ENCODE peak calls at places on chromosomes 13 and 19, in five cellular contexts. L is CD8-positive, alpha-beta T cell; R is AG04449; H is hepatocyte; G is tibial nerve. I is an unnamed sample.
A peak's percentile ranks its signal among the peaks of the same experiment; 100 is the strongest.

GRCh38 chr13:46519177-46519576 is 33.8 kb upstream of the LRCH1 start:
- DNase-seq in L (no peak), R (no peak), H (no peak), G (no peak), I (no peak)

GRCh38 chr19:16447015-16447384 is 24.8 kb downstream of the EPS15L1 start:
- DNase-seq in L (peak; percentile 53), R (peak; percentile 57), H (peak; percentile 91), G (peak; percentile 85), I (peak; percentile 49)

GRCh38 chr13:97653741-97654140 is 219.8 kb downstream of the RAP2A start:
- DNase-seq in L (no peak), R (no peak), H (peak; percentile 35), G (no peak), I (peak; percentile 4)

GRCh38 chr13:30581582-30581981 is 36.1 kb upstream of the USPL1 start:
- DNase-seq in L (no peak), R (no peak), H (no peak), G (no peak), I (no peak)

GRCh38 chr19:33052352-33052972 is 12.2 kb downstream of the RHPN2 start:
- DNase-seq in L (no peak), R (no peak), H (peak; percentile 69), G (peak; percentile 31), I (no peak)

GRCh38 chr13:104584481-104584880 is 1518.3 kb upstream of the SLC10A2 start:
- DNase-seq in L (no peak), R (no peak), H (no peak), G (no peak), I (no peak)

GRCh38 chr19:46471116-46471733 is at the start of gene PNMA8A:
- DNase-seq in L (no peak), R (no peak), H (peak; percentile 84), G (no peak), I (no peak)

GRCh38 chr13:74133657-74134201 is 475 bp downstream of the KLF12 start:
- DNase-seq in L (peak; percentile 91), R (peak; percentile 78), H (peak; percentile 90), G (peak; percentile 81), I (peak; percentile 86)

GRCh38 chr19:44648536-44649370 is 5.0 kb downstream of the PVR start:
- DNase-seq in L (no peak), R (no peak), H (no peak), G (no peak), I (peak; percentile 42)

GRCh38 chr19:30344446-30345425 is 27.4 kb upstream of the ZNF536 start:
- DNase-seq in L (no peak), R (no peak), H (no peak), G (no peak), I (no peak)

GRCh38 chr19:40610396-40611064 is 9.4 kb downstream of the LTBP4 start:
- DNase-seq in L (peak; percentile 57), R (no peak), H (no peak), G (no peak), I (no peak)

GRCh38 chr19:51607920-51608562 is 22.2 kb downstream of the SIGLEC5 start:
- DNase-seq in L (peak; percentile 46), R (no peak), H (peak; percentile 62), G (peak; percentile 82), I (peak; percentile 25)

GRCh38 chr13:96460571-96460970 is 370.7 kb downstream of the HS6ST3 start:
- DNase-seq in L (no peak), R (no peak), H (peak; percentile 6), G (no peak), I (no peak)
- TF ChIP-seq CTCF in L (no peak), R (no peak), H (no peak), G (no peak), I (no peak)

GRCh38 chr13:22861958-22862466 is 318.8 kb upstream of the SGCG start:
- DNase-seq in L (no peak), R (no peak), H (no peak), G (no peak), I (no peak)
- H3K4me3 ChIP-seq in L (no peak overlapping the region), R (no peak overlapping the region), H (no peak overlapping the region), G (no peak overlapping the region), I (no peak overlapping the region)

GRCh38 chr13:101475536-101475935 is 23.1 kb downstream of the ITGBL1 start:
- DNase-seq in L (no peak), R (no peak), H (no peak), G (no peak), I (no peak)

GRCh38 chr13:101473458-101473857 is 21.0 kb downstream of the ITGBL1 start:
- DNase-seq in L (no peak), R (peak; percentile 47), H (no peak), G (no peak), I (no peak)

GRCh38 chr13:101474419-101474957 is 22.0 kb downstream of the ITGBL1 start:
- DNase-seq in L (no peak), R (peak; percentile 76), H (peak; percentile 61), G (peak; percentile 42), I (peak; percentile 67)
- TF ChIP-seq CTCF in L (no peak), R (peak; percentile 55), H (peak; percentile 57), G (no peak), I (peak; percentile 54)

GRCh38 chr13:68386808-68387207 is 1156.7 kb upstream of the PCDH9 start:
- DNase-seq in L (no peak), R (no peak), H (no peak), G (no peak), I (no peak)
- H3K4me3 ChIP-seq in L (no peak overlapping the region), R (no peak overlapping the region), H (no peak overlapping the region), G (no peak overlapping the region), I (no peak overlapping the region)

GRCh38 chr19:55046975-55047622 is 9.0 kb upstream of the GP6 start:
- DNase-seq in L (no peak), R (no peak), H (no peak), G (no peak), I (no peak)
- TF ChIP-seq CTCF in L (no peak), R (no peak), H (no peak), G (no peak), I (no peak)

GRCh38 chr13:41019027-41019487 is at the start of gene ELF1:
- DNase-seq in L (peak; percentile 63), R (no peak), H (peak; percentile 79), G (peak; percentile 40), I (no peak)
- H3K4me3 ChIP-seq in L (peak within 1 kb of the TSS; percentile 56), R (no peak within 1 kb of the TSS), H (peak within 1 kb of the TSS; percentile 35), G (no peak within 1 kb of the TSS), I (no peak within 1 kb of the TSS)

GRCh38 chr13:110363009-110363408 is 55.9 kb downstream of the COL4A2 start:
- DNase-seq in L (no peak), R (no peak), H (no peak), G (no peak), I (no peak)
- TF ChIP-seq CTCF in L (no peak), R (no peak), H (no peak), G (no peak), I (no peak)

GRCh38 chr19:54364775-54365257 is at the start of gene LAIR1:
- DNase-seq in L (peak; percentile 68), R (no peak), H (no peak), G (peak; percentile 42), I (no peak)
- H3K4me3 ChIP-seq in L (peak within 1 kb of the TSS; percentile 83), R (no peak within 1 kb of the TSS), H (no peak within 1 kb of the TSS), G (peak within 1 kb of the TSS; percentile 15), I (no peak within 1 kb of the TSS)

DNA sequence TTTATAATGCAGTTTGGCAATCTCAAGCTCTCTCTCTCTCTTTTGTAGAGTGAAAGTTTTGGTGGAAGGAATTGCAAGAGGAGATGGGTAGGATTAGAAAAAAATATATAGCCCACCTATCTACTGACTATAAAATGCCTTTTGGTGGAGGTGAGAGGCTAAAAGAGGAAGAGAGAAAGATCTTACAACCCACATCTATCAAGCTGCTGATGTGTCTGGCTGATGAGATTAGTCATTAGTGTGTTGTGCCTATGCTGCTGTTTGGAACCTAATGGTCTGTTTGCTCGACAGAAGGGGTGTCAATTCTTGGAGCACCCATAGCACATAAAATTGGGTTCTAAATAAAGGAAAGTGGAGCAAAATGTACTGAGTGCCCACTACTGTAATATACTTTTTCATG is 411.0 kb downstream of the HS6ST3 start:
- DNase-seq in L (no peak), R (no peak), H (no peak), G (no peak), I (no peak)
- TF ChIP-seq CTCF in L (no peak), R (no peak), H (no peak), G (no peak), I (no peak)

GRCh38 chr19:639251-640155 is at the start of gene FGF22:
- DNase-seq in L (peak; percentile 96), R (no peak), H (peak; percentile 95), G (peak; percentile 91), I (no peak)
- H3K4me3 ChIP-seq in L (peak within 1 kb of the TSS; percentile 61), R (peak within 1 kb of the TSS; percentile 57), H (peak within 1 kb of the TSS; percentile 31), G (peak within 1 kb of the TSS; percentile 27), I (peak within 1 kb of the TSS; percentile 54)